ENCODE peak calls at places on chromosomes 12 and 14, in seven cellular contexts. W, O, A, E, Q, X and Z are unnamed samples.

GRCh38 chr12:54374555-54375257 is 9.8 kb downstream of the ZNF385A start:
- DNase-seq in W (no peak), O (no peak), A (peak), E (no peak), Q (no peak), X (no peak), Z (no peak)

GRCh38 chr14:59046746-59047145 is 141.7 kb upstream of the DAAM1 start:
- DNase-seq in W (no peak), O (no peak), A (no peak), E (no peak), Q (no peak), X (no peak), Z (no peak)

GRCh38 chr14:96090441-96091148 is 51.4 kb downstream of the C14orf132 start:
- DNase-seq in W (peak), O (no peak), A (peak), E (no peak), Q (peak), X (peak), Z (no peak)

GRCh38 chr12:127280393-127281275 is 986.3 kb upstream of the TMEM132C start:
- DNase-seq in W (no peak), O (peak), A (peak), E (peak), Q (no peak), X (peak), Z (peak)

GRCh38 chr12:13425766-13426165 is 229.2 kb downstream of the EMP1 start:
- DNase-seq in W (no peak), O (peak), A (no peak), E (no peak), Q (no peak), X (no peak), Z (no peak)

GRCh38 chr12:53344824-53345485 is 8.8 kb upstream of the SP7 start:
- DNase-seq in W (peak), O (peak), A (peak), E (peak), Q (peak), X (peak), Z (peak)

GRCh38 chr14:52961060-52961639 is 10.3 kb upstream of the FERMT2 start:
- DNase-seq in W (peak), O (peak), A (peak), E (peak), Q (peak), X (peak), Z (peak)

GRCh38 chr12:122955151-122955550 is 11.1 kb downstream of the ABCB9 start:
- DNase-seq in W (no peak), O (no peak), A (no peak), E (no peak), Q (no peak), X (no peak), Z (no peak)

GRCh38 chr14:104582649-104583048 is 3.1 kb downstream of the C14orf180 start:
- DNase-seq in W (no peak), O (no peak), A (no peak), E (no peak), Q (no peak), X (peak), Z (peak)

GRCh38 chr14:67757175-67757574 is 55.5 kb downstream of the RDH12 start:
- DNase-seq in W (no peak), O (no peak), A (no peak), E (no peak), Q (no peak), X (no peak), Z (no peak)

GRCh38 chr12:104809251-104809650 is 148.8 kb downstream of the SLC41A2 start:
- DNase-seq in W (no peak), O (no peak), A (no peak), E (no peak), Q (no peak), X (no peak), Z (no peak)

GRCh38 chr12:126191037-126191891 is 1126.0 kb downstream of the AACS start:
- DNase-seq in W (no peak), O (no peak), A (no peak), E (no peak), Q (no peak), X (peak), Z (no peak)

GRCh38 chr12:16299403-16299802 is 21.9 kb upstream of the SLC15A5 start:
- DNase-seq in W (no peak), O (no peak), A (no peak), E (no peak), Q (no peak), X (no peak), Z (no peak)

GRCh38 chr14:68738559-68738958 is 54.3 kb downstream of the ZFP36L1 start:
- DNase-seq in W (peak), O (no peak), A (no peak), E (no peak), Q (no peak), X (no peak), Z (no peak)

GRCh38 chr14:104856869-104857860 is 7.9 kb upstream of the CEP170B start:
- DNase-seq in W (peak), O (no peak), A (peak), E (no peak), Q (no peak), X (peak), Z (no peak)

DNA sequence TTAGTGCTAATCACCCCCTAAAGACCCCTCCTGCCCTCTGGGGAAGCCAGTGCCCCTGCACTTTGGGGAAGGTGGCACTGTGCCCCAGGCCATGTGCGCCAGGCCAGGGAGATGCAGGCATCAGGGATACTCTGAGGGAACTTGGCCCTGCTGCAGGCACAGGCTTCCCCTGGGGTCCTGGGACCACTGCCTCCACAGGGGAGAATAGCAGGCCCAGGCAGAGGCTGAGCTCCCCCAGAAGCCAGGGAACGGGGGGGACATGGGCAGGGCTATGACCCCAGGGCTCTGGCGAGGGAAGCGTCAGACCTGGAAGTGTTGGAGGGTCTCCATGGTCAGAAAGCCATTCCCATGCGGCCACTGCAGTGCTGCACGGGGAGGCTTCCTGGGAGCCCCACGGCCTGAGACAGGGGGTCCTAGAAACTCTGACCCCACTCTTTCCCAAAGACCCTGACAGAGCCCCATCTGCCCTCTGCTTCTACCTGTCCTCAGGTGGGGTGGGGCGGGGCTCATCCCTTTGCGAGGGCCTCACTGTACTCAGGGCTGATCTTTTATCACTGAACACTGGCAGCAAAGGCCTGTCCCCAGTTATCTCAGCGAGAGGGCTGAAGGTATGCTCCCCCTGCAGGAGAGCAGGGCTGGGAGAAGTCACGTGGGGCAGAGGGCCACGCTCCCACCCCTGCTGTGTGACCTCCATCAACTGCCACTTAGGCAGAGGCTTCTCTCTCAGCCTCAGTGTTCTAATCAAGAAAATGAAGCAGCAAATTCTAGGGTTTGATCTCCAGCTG is 160.0 kb downstream of the CALM1 start:
- DNase-seq in W (no peak), O (no peak), A (no peak), E (peak), Q (no peak), X (no peak), Z (no peak)
- TF ChIP-seq EP300 in W (no peak), O (no peak), A (no peak), E (no peak), Q (no peak), X (no peak), Z (no peak)

GRCh38 chr12:6370994-6371754 is 4.2 kb downstream of the SCNN1A start:
- DNase-seq in W (no peak), O (peak), A (peak), E (peak), Q (peak), X (peak), Z (peak)
- TF ChIP-seq EP300 in W (no peak), O (peak), A (no peak), E (no peak), Q (no peak), X (no peak), Z (no peak)

GRCh38 chr12:2509137-2509536 is 285.6 kb upstream of the FKBP4 start:
- DNase-seq in W (no peak), O (no peak), A (no peak), E (no peak), Q (no peak), X (no peak), Z (no peak)

GRCh38 chr12:2510066-2510465 is 284.7 kb upstream of the FKBP4 start:
- DNase-seq in W (no peak), O (no peak), A (no peak), E (no peak), Q (no peak), X (no peak), Z (no peak)

GRCh38 chr12:2504577-2504976 is 290.2 kb upstream of the FKBP4 start:
- DNase-seq in W (no peak), O (no peak), A (no peak), E (no peak), Q (no peak), X (peak), Z (no peak)

GRCh38 chr12:2503762-2504161 is 291.0 kb upstream of the FKBP4 start:
- DNase-seq in W (no peak), O (no peak), A (no peak), E (no peak), Q (no peak), X (no peak), Z (peak)

GRCh38 chr12:2507811-2508210 is 287.0 kb upstream of the FKBP4 start:
- DNase-seq in W (no peak), O (no peak), A (no peak), E (no peak), Q (no peak), X (peak), Z (no peak)
- TF ChIP-seq EP300 in W (no peak), O (no peak), A (no peak), E (no peak), Q (no peak), X (no peak), Z (no peak)

GRCh38 chr12:132710422-132711168 is at the start of gene PGAM5:
- DNase-seq in W (peak), O (peak), A (peak), E (peak), Q (peak), X (peak), Z (peak)
- TF ChIP-seq EP300 in W (no peak), O (no peak), A (no peak), E (no peak), Q (no peak), X (peak), Z (no peak)

GRCh38 chr12:57096099-57096572 is 7.2 kb downstream of the NAB2 start:
- DNase-seq in W (peak), O (no peak), A (no peak), E (no peak), Q (no peak), X (no peak), Z (no peak)
- TF ChIP-seq EP300 in W (no peak), O (no peak), A (no peak), E (no peak), Q (no peak), X (no peak), Z (no peak)

GRCh38 chr12:6195665-6196535 is 4.3 kb upstream of the CD9 start:
- DNase-seq in W (peak), O (peak), A (peak), E (peak), Q (peak), X (no peak), Z (peak)
- TF ChIP-seq EP300 in W (no peak), O (no peak), A (no peak), E (no peak), Q (peak), X (no peak), Z (no peak)

GRCh38 chr14:91374897-91375747 is 42.5 kb downstream of the CCDC88C start:
- DNase-seq in W (no peak), O (no peak), A (no peak), E (no peak), Q (no peak), X (peak), Z (peak)

GRCh38 chr14:91377700-91378652 is 39.6 kb downstream of the CCDC88C start:
- DNase-seq in W (no peak), O (no peak), A (no peak), E (no peak), Q (no peak), X (no peak), Z (no peak)

GRCh38 chr14:91378945-91379932 is 38.4 kb downstream of the CCDC88C start:
- DNase-seq in W (no peak), O (no peak), A (no peak), E (peak), Q (no peak), X (no peak), Z (no peak)

GRCh38 chr14:91375748-91376452 is 41.7 kb downstream of the CCDC88C start:
- DNase-seq in W (no peak), O (no peak), A (no peak), E (no peak), Q (no peak), X (no peak), Z (no peak)

DNA sequence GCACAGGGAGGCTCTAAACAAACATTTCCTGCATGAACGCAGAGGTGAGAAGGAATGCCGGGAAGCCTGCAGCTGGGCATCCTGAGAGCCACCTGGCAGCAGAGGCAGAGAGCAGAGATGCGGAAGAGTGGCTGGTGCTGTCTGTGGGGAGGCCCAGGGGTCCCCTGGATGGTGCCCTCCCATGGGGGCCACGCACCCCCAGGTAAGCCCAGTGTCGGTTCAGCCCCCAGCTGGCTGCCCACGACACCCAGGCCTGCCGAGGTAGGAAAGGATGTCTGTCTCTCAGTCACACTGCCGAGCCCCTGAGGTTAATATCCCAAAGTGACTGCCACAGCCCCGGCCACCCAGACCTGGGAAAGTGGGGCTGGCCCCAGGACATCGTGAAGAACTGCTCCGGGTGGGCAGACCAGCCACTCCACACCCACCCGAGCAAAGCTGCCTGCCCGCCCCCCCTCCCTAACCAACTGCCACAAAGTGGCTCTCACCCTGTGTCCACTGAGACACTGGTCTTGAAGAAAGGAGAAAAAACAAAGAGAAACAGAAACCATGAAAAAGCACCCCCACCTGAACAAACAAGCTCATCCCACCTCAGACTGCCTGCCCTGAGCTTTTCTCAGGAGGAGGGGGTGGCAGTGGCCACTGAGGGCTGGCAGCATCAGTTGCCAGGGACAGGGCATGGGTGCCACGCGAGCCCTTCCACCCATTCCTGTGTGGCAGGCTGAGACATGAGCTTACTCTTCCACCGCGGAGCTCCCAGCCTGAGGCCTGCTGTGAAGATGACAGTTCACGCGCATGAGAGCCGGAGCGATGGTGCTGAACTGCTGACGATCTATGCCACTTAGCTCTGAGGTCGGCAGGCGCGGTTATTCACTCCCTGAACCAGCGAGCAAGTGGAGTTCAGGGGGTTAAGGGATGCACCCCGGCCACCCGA is 40.8 kb downstream of the CCDC88C start:
- DNase-seq in W (no peak), O (no peak), A (no peak), E (no peak), Q (no peak), X (no peak), Z (no peak)
- TF ChIP-seq EP300 in W (no peak), O (no peak), A (no peak), E (no peak), Q (no peak), X (no peak), Z (no peak)